ENCODE peak calls at places on chromosomes 1 and 21, in ten cellular contexts. One of them, this sample, is unnamed.

GRCh38 chr1:35364732-35365131 is 96.2 kb downstream of the ZMYM4 start:
- DNase-seq in transverse colon: no peak
- DNase-seq in A549: no peak
- DNase-seq in GM12878: peak; percentile 13
- DNase-seq in tibial nerve: no peak
- DNase-seq in uterus: no peak
- DNase-seq in Peyer's patch: no peak
- DNase-seq in breast epithelium: no peak
- DNase-seq in H1: no peak
- DNase-seq in adrenal gland: no peak
- DNase-seq in this sample: no peak

GRCh38 chr1:184002071-184002470 is 35.5 kb downstream of the COLGALT2 start:
- DNase-seq in uterus: no peak
- DNase-seq in adrenal gland: peak; percentile 74
- DNase-seq in tibial nerve: no peak
- DNase-seq in A549: no peak
- DNase-seq in Peyer's patch: no peak
- DNase-seq in transverse colon: no peak
- DNase-seq in breast epithelium: no peak
- DNase-seq in H1: no peak
- DNase-seq in GM12878: no peak
- DNase-seq in this sample: no peak

GRCh38 chr1:30758785-30759380 is 1.3 kb upstream of the LAPTM5 start:
- DNase-seq in A549: no peak
- DNase-seq in tibial nerve: no peak
- DNase-seq in transverse colon: no peak
- DNase-seq in H1: no peak
- DNase-seq in GM12878: peak; percentile 85
- DNase-seq in adrenal gland: no peak
- DNase-seq in breast epithelium: no peak
- DNase-seq in uterus: no peak
- DNase-seq in Peyer's patch: no peak
- DNase-seq in this sample: no peak

GRCh38 chr1:64282353-64282752 is 78.9 kb downstream of the UBE2U start:
- DNase-seq in A549: no peak
- DNase-seq in breast epithelium: peak; percentile 55
- DNase-seq in Peyer's patch: no peak
- DNase-seq in H1: no peak
- DNase-seq in GM12878: no peak
- DNase-seq in uterus: peak; percentile 17
- DNase-seq in adrenal gland: no peak
- DNase-seq in tibial nerve: no peak
- DNase-seq in transverse colon: no peak
- DNase-seq in this sample: no peak

GRCh38 chr1:62209931-62210595 is 15.4 kb downstream of the L1TD1 start:
- DNase-seq in A549: no peak
- DNase-seq in adrenal gland: no peak
- DNase-seq in Peyer's patch: no peak
- DNase-seq in GM12878: no peak
- DNase-seq in uterus: no peak
- DNase-seq in tibial nerve: no peak
- DNase-seq in transverse colon: no peak
- DNase-seq in breast epithelium: no peak
- DNase-seq in H1: no peak
- DNase-seq in this sample: no peak

GRCh38 chr21:44516828-44517174 is 23.2 kb downstream of the KRTAP10-1 start:
- DNase-seq in Peyer's patch: no peak
- DNase-seq in A549: no peak
- DNase-seq in breast epithelium: no peak
- DNase-seq in H1: no peak
- DNase-seq in transverse colon: no peak
- DNase-seq in GM12878: no peak
- DNase-seq in tibial nerve: no peak
- DNase-seq in uterus: no peak
- DNase-seq in adrenal gland: no peak
- DNase-seq in this sample: no peak

GRCh38 chr1:9231648-9232332 is 2.8 kb upstream of the H6PD start:
- DNase-seq in tibial nerve: no peak
- DNase-seq in H1: no peak
- DNase-seq in uterus: no peak
- DNase-seq in transverse colon: no peak
- DNase-seq in Peyer's patch: no peak
- DNase-seq in GM12878: no peak
- DNase-seq in adrenal gland: no peak
- DNase-seq in breast epithelium: no peak
- DNase-seq in A549: no peak
- DNase-seq in this sample: no peak

GRCh38 chr1:56506314-56506743 is 73.0 kb downstream of the PLPP3 start:
- DNase-seq in transverse colon: peak; percentile 66
- DNase-seq in uterus: peak; percentile 33
- DNase-seq in adrenal gland: peak; percentile 65
- DNase-seq in GM12878: no peak
- DNase-seq in H1: no peak
- DNase-seq in Peyer's patch: no peak
- DNase-seq in A549: no peak
- DNase-seq in tibial nerve: no peak
- DNase-seq in breast epithelium: no peak
- DNase-seq in this sample: no peak

GRCh38 chr21:30463713-30464112 is 16.5 kb downstream of the KRTAP19-1 start:
- DNase-seq in A549: no peak
- DNase-seq in Peyer's patch: no peak
- DNase-seq in tibial nerve: no peak
- DNase-seq in adrenal gland: no peak
- DNase-seq in uterus: no peak
- DNase-seq in breast epithelium: no peak
- DNase-seq in GM12878: no peak
- DNase-seq in H1: no peak
- DNase-seq in transverse colon: no peak
- DNase-seq in this sample: no peak

GRCh38 chr1:6127587-6128163 is 52.4 kb downstream of the CHD5 start:
- DNase-seq in transverse colon: peak; percentile 77
- DNase-seq in tibial nerve: peak; percentile 22
- DNase-seq in uterus: no peak
- DNase-seq in GM12878: no peak
- DNase-seq in adrenal gland: peak; percentile 83
- DNase-seq in H1: peak; percentile 92
- DNase-seq in breast epithelium: no peak
- DNase-seq in A549: peak; percentile 54
- DNase-seq in Peyer's patch: peak; percentile 51
- DNase-seq in this sample: no peak

GRCh38 chr1:54532033-54532432 is 16.0 kb upstream of the ACOT11 start:
- DNase-seq in transverse colon: no peak
- DNase-seq in Peyer's patch: no peak
- DNase-seq in A549: no peak
- DNase-seq in uterus: no peak
- DNase-seq in H1: no peak
- DNase-seq in tibial nerve: no peak
- DNase-seq in breast epithelium: no peak
- DNase-seq in adrenal gland: no peak
- DNase-seq in GM12878: no peak
- DNase-seq in this sample: no peak

GRCh38 chr1:174189424-174190062 is 30.2 kb downstream of the RABGAP1L start:
- DNase-seq in breast epithelium: no peak
- DNase-seq in tibial nerve: no peak
- DNase-seq in uterus: no peak
- DNase-seq in GM12878: no peak
- DNase-seq in Peyer's patch: no peak
- DNase-seq in A549: no peak
- DNase-seq in transverse colon: no peak
- DNase-seq in H1: no peak
- DNase-seq in adrenal gland: no peak
- DNase-seq in this sample: no peak

GRCh38 chr1:42315500-42315899 is 19.5 kb downstream of the FOXJ3 start:
- DNase-seq in breast epithelium: no peak
- DNase-seq in transverse colon: no peak
- DNase-seq in Peyer's patch: no peak
- DNase-seq in adrenal gland: no peak
- DNase-seq in GM12878: no peak
- DNase-seq in tibial nerve: no peak
- DNase-seq in A549: no peak
- DNase-seq in uterus: no peak
- DNase-seq in H1: no peak
- DNase-seq in this sample: no peak

GRCh38 chr1:30757196-30757949 is at the start of gene LAPTM5:
- DNase-seq in A549: no peak
- DNase-seq in GM12878: no peak
- DNase-seq in H1: no peak
- DNase-seq in uterus: no peak
- DNase-seq in breast epithelium: no peak
- DNase-seq in adrenal gland: peak; percentile 69
- DNase-seq in transverse colon: peak; percentile 72
- DNase-seq in tibial nerve: peak; percentile 44
- DNase-seq in Peyer's patch: peak; percentile 92
- DNase-seq in this sample: no peak

GRCh38 chr1:161106434-161106833 is 8.3 kb downstream of the KLHDC9 start:
- DNase-seq in GM12878: no peak
- DNase-seq in breast epithelium: no peak
- DNase-seq in uterus: no peak
- DNase-seq in Peyer's patch: no peak
- DNase-seq in H1: no peak
- DNase-seq in transverse colon: no peak
- DNase-seq in A549: no peak
- DNase-seq in tibial nerve: no peak
- DNase-seq in adrenal gland: no peak
- DNase-seq in this sample: no peak

GRCh38 chr1:200674838-200675587 is 5.3 kb upstream of the DDX59 start:
- DNase-seq in transverse colon: no peak
- DNase-seq in Peyer's patch: no peak
- DNase-seq in uterus: no peak
- DNase-seq in breast epithelium: no peak
- DNase-seq in A549: no peak
- DNase-seq in tibial nerve: no peak
- DNase-seq in GM12878: no peak
- DNase-seq in H1: no peak
- DNase-seq in adrenal gland: no peak
- DNase-seq in this sample: no peak

DNA sequence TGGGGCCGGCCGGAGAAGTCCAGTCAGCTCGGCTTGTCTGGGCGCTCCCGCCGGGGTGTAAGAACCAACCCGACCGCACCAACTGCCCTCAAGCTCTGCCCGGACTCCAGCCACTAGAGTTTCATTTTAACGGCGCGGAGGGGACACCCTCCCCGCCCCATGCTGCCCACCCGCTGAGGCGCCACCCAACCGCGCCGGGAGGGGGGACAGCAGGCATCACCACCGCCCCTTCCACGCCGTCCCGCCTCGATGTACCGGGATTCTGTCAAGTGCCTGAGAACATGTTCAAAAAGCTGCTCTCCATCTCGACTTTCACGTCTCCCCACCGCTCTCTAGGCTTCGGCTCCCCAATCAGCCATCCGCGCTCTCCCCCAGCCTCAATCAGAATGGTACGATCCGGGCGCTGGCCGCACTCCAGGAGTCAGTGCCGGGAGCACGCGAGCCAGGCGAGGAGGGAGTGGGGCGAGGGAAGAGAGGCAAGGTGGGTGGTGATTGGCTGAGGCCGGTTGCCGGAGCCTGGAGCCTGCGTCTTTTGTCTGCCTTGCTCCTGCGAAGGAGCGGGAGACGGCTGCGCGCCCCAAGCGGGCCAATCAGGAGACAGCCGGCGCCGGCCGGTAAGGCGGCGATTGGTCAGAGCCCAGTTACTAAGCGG is at the start of gene PIK3R3:
- DNase-seq in H1: peak; percentile 93
- DNase-seq in transverse colon: peak; percentile 97
- DNase-seq in A549: peak; percentile 95
- DNase-seq in breast epithelium: peak; percentile 98
- DNase-seq in GM12878: peak; percentile 92
- DNase-seq in tibial nerve: peak; percentile 96
- DNase-seq in adrenal gland: peak; percentile 99
- DNase-seq in Peyer's patch: peak; percentile 88
- DNase-seq in uterus: peak; percentile 97
- DNase-seq in this sample: peak; percentile 97
- TF ChIP-seq POLR2A in H1: peak; percentile 97
- TF ChIP-seq POLR2A in transverse colon: peak; percentile 93
- TF ChIP-seq POLR2A in A549: peak; percentile 94
- TF ChIP-seq POLR2A in breast epithelium: peak; percentile 78
- TF ChIP-seq POLR2A in GM12878: peak; percentile 99
- TF ChIP-seq POLR2A in tibial nerve: peak; percentile 86
- TF ChIP-seq POLR2A in adrenal gland: peak; percentile 99
- TF ChIP-seq POLR2A in Peyer's patch: peak; percentile 84
- TF ChIP-seq POLR2A in uterus: peak; percentile 88
- TF ChIP-seq POLR2A in this sample: no peak

DNA sequence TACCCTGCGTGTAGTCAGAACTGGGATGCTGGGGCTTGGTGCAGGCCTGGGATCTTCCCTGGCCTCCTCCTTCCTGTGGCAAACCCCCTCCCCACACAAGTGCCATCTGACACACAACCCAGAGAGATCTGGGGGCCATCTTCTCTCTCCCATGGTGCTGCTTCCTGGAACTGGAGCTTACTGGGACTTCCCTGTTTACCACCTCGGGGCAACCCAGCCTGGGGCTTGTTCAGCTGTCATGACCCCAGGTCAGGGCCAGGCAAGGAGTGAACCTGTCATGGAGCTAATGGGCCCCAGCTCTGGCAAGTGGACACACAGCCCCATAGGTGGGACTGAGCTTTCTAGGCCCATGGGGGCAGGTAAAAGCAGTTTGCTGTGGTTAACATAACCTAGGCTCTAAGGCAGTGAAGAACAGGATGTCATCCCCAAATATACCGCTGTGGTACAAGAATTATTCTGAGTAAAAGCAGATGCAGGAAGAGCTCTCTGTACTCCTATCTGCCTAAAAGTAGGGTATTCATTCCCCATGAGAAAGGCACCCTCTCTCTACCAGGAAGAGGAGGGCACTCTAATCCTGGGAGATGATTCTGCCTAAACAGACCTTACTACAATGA is 2.4 kb downstream of the TRIM11 start:
- DNase-seq in transverse colon: no peak
- DNase-seq in Peyer's patch: no peak
- DNase-seq in uterus: no peak
- DNase-seq in tibial nerve: no peak
- DNase-seq in GM12878: no peak
- DNase-seq in breast epithelium: no peak
- DNase-seq in H1: no peak
- DNase-seq in A549: no peak
- DNase-seq in adrenal gland: no peak
- DNase-seq in this sample: no peak
- H3K4me3 ChIP-seq in transverse colon: no peak overlapping the region
- H3K4me3 ChIP-seq in Peyer's patch: no peak overlapping the region
- H3K4me3 ChIP-seq in uterus: no peak overlapping the region
- H3K4me3 ChIP-seq in tibial nerve: no peak overlapping the region
- H3K4me3 ChIP-seq in GM12878: peak overlapping the region; percentile 97
- H3K4me3 ChIP-seq in breast epithelium: no peak overlapping the region
- H3K4me3 ChIP-seq in H1: no peak overlapping the region
- H3K4me3 ChIP-seq in A549: peak overlapping the region; percentile 97
- H3K4me3 ChIP-seq in adrenal gland: no peak overlapping the region
- H3K4me3 ChIP-seq in this sample: peak overlapping the region; percentile 86

GRCh38 chr1:8217011-8217711 is 100.8 kb upstream of the SLC45A1 start:
- DNase-seq in GM12878: no peak
- DNase-seq in adrenal gland: peak; percentile 37
- DNase-seq in breast epithelium: no peak
- DNase-seq in Peyer's patch: no peak
- DNase-seq in A549: no peak
- DNase-seq in tibial nerve: no peak
- DNase-seq in H1: peak; percentile 75
- DNase-seq in uterus: peak; percentile 41
- DNase-seq in transverse colon: peak; percentile 33
- DNase-seq in this sample: no peak
- TF ChIP-seq POLR2A in GM12878: no peak
- TF ChIP-seq POLR2A in adrenal gland: no peak
- TF ChIP-seq POLR2A in breast epithelium: no peak
- TF ChIP-seq POLR2A in Peyer's patch: no peak
- TF ChIP-seq POLR2A in A549: no peak
- TF ChIP-seq POLR2A in tibial nerve: no peak
- TF ChIP-seq POLR2A in H1: peak; percentile 30
- TF ChIP-seq POLR2A in uterus: no peak
- TF ChIP-seq POLR2A in transverse colon: no peak
- TF ChIP-seq POLR2A in this sample: no peak

GRCh38 chr1:89523597-89524368 is 846 bp upstream of the LRRC8B start:
- DNase-seq in H1: no peak
- DNase-seq in adrenal gland: peak; percentile 64
- DNase-seq in GM12878: no peak
- DNase-seq in tibial nerve: no peak
- DNase-seq in breast epithelium: peak; percentile 52
- DNase-seq in Peyer's patch: peak; percentile 65
- DNase-seq in uterus: peak; percentile 34
- DNase-seq in A549: peak; percentile 18
- DNase-seq in transverse colon: peak; percentile 61
- DNase-seq in this sample: no peak
- H3K4me3 ChIP-seq in H1: peak overlapping the region; percentile 82
- H3K4me3 ChIP-seq in adrenal gland: no peak overlapping the region
- H3K4me3 ChIP-seq in GM12878: peak overlapping the region; percentile 66
- H3K4me3 ChIP-seq in tibial nerve: peak overlapping the region; percentile 92
- H3K4me3 ChIP-seq in breast epithelium: peak overlapping the region; percentile 95
- H3K4me3 ChIP-seq in Peyer's patch: peak overlapping the region; percentile 91
- H3K4me3 ChIP-seq in uterus: peak overlapping the region; percentile 65
- H3K4me3 ChIP-seq in A549: peak overlapping the region; percentile 99
- H3K4me3 ChIP-seq in transverse colon: peak overlapping the region; percentile 73
- H3K4me3 ChIP-seq in this sample: peak overlapping the region; percentile 69